ENCODE peak calls at places on chromosomes 5 and 9, in six cellular contexts. Z is brain microvascular endothelial cell, K is HCT116, N is GM12865, I is Calu3, O is right lobe of liver. W is an unnamed sample.

GRCh38 chr9:76181020-76181641 is 213.1 kb downstream of the RFK start:
- DNase-seq in N (peak), K (peak), O (no peak), I (peak), Z (peak), W (no peak)

GRCh38 chr5:162324356-162324755 is 256.8 kb downstream of the GABRG2 start:
- DNase-seq in Z (no peak), I (no peak), K (no peak), O (no peak), N (no peak), W (no peak)

GRCh38 chr9:5620494-5620893 is 8.4 kb upstream of the RIC1 start:
- DNase-seq in I (no peak), O (no peak), Z (no peak), K (no peak), N (no peak), W (no peak)

GRCh38 chr5:139803978-139804377 is 8.4 kb downstream of the PSD2 start:
- DNase-seq in Z (no peak), N (no peak), O (no peak), I (no peak), K (no peak), W (no peak)

GRCh38 chr5:141564216-141564692 is 54.5 kb downstream of the DIAPH1 start:
- DNase-seq in I (peak), Z (peak), O (peak), K (peak), N (peak), W (no peak)

GRCh38 chr9:78543353-78543752 is 246.4 kb downstream of the PSAT1 start:
- DNase-seq in I (no peak), N (no peak), O (no peak), K (no peak), Z (no peak), W (no peak)

GRCh38 chr5:172873513-172873912 is 39.5 kb downstream of the ERGIC1 start:
- DNase-seq in Z (no peak), N (no peak), K (no peak), I (no peak), O (no peak), W (no peak)

GRCh38 chr9:95605826-95606555 is 89.2 kb upstream of the PTCH1 start:
- DNase-seq in N (no peak), K (no peak), O (no peak), Z (no peak), I (no peak), W (no peak)

GRCh38 chr5:111734013-111734412 is 23.0 kb downstream of the NREP start:
- DNase-seq in O (no peak), I (no peak), Z (peak), K (no peak), N (no peak), W (no peak)

GRCh38 chr5:53169933-53170332 is 60.4 kb upstream of the MOCS2 start:
- DNase-seq in N (no peak), Z (no peak), K (no peak), O (no peak), I (no peak), W (no peak)

GRCh38 chr9:134839441-134840125 is 41.0 kb upstream of the FCN2 start:
- DNase-seq in I (no peak), N (no peak), O (no peak), Z (no peak), K (no peak), W (no peak)

GRCh38 chr5:73354406-73354805 is 94.2 kb downstream of the FOXD1 start:
- DNase-seq in Z (no peak), O (no peak), K (no peak), I (no peak), N (no peak), W (no peak)

GRCh38 chr9:114247491-114247890 is 75.4 kb upstream of the ORM1 start:
- DNase-seq in N (no peak), I (no peak), Z (no peak), O (no peak), K (no peak), W (no peak)

GRCh38 chr5:31894131-31894530 is 255.2 kb downstream of the PDZD2 start:
- DNase-seq in N (no peak), O (no peak), K (no peak), I (no peak), Z (no peak), W (no peak)

GRCh38 chr9:132539071-132539470 is 43.3 kb upstream of the BARHL1 start:
- DNase-seq in O (no peak), K (no peak), Z (no peak), N (no peak), I (peak), W (no peak)

GRCh38 chr5:175709276-175709781 is 51.5 kb downstream of the HRH2 start:
- DNase-seq in N (no peak), K (no peak), O (no peak), Z (no peak), I (no peak), W (no peak)

GRCh38 chr5:52776116-52776515 is 11.6 kb upstream of the ITGA1 start:
- DNase-seq in O (no peak), N (no peak), I (no peak), Z (no peak), K (no peak), W (no peak)

GRCh38 chr9:83563360-83563759 is 25.2 kb upstream of the FRMD3 start:
- DNase-seq in Z (no peak), K (no peak), I (no peak), N (no peak), O (no peak), W (no peak)

GRCh38 chr9:120490888-120491595 is 88.9 kb downstream of the CDK5RAP2 start:
- DNase-seq in Z (no peak), O (no peak), K (no peak), I (no peak), N (peak), W (no peak)

GRCh38 chr9:63817622-63818518 is 1467.1 kb downstream of the FOXD4L5 start:
- DNase-seq in I (peak), K (no peak), Z (peak), O (peak), N (peak), W (peak)

GRCh38 chr5:96342581-96342980 is 90.5 kb downstream of the PCSK1 start:
- DNase-seq in N (no peak), I (no peak), K (no peak), Z (no peak), O (no peak), W (no peak)

GRCh38 chr5:176648467-176649194 is 1.3 kb downstream of the TSPAN17 start:
- DNase-seq in Z (no peak), I (no peak), O (no peak), K (no peak), N (no peak), W (no peak)

GRCh38 chr9:77793909-77794308 is 145.8 kb upstream of the GNA14 start:
- DNase-seq in N (no peak), Z (no peak), I (no peak), O (no peak), K (peak), W (no peak)

GRCh38 chr9:5870691-5871090 is 20.0 kb upstream of the MLANA start:
- DNase-seq in I (no peak), K (no peak), N (no peak), Z (peak), O (no peak), W (no peak)

GRCh38 chr5:56327810-56328209 is 94.7 kb upstream of the ANKRD55 start:
- DNase-seq in I (no peak), K (no peak), O (no peak), N (peak), Z (no peak), W (no peak)

GRCh38 chr5:180830253-180831138 is 27.9 kb upstream of the MGAT1 start:
- DNase-seq in K (no peak), O (peak), Z (no peak), N (peak), I (no peak), W (no peak)

GRCh38 chr9:36772449-36773370 is 200.0 kb downstream of the MELK start:
- DNase-seq in K (no peak), I (no peak), O (no peak), Z (peak), N (peak), W (no peak)

GRCh38 chr9:8338742-8339425 is 539.3 kb upstream of the DMAC1 start:
- DNase-seq in N (no peak), O (no peak), Z (peak), I (no peak), K (no peak), W (no peak)

GRCh38 chr9:90870646-90871326 is 69.2 kb downstream of the SYK start:
- DNase-seq in K (peak), O (no peak), I (peak), Z (peak), N (peak), W (peak)

GRCh38 chr5:55593115-55593472 is 58.3 kb upstream of the PLPP1 start:
- DNase-seq in K (no peak), I (no peak), Z (no peak), O (no peak), N (no peak), W (no peak)

GRCh38 chr9:138059196-138059595 is 181.6 kb downstream of the CACNA1B start:
- DNase-seq in N (no peak), Z (no peak), O (no peak), I (no peak), K (no peak), W (no peak)

GRCh38 chr9:137321726-137322361 is 19.8 kb upstream of the NRARP start:
- DNase-seq in Z (no peak), K (no peak), N (no peak), I (no peak), O (no peak), W (no peak)

GRCh38 chr5:137669796-137670195 is 66.1 kb downstream of the KLHL3 start:
- DNase-seq in I (no peak), O (no peak), K (no peak), N (no peak), Z (no peak), W (no peak)
- TF ChIP-seq CTCF in I (no peak), O (no peak), K (no peak), N (no peak), Z (no peak), W (no peak)

DNA sequence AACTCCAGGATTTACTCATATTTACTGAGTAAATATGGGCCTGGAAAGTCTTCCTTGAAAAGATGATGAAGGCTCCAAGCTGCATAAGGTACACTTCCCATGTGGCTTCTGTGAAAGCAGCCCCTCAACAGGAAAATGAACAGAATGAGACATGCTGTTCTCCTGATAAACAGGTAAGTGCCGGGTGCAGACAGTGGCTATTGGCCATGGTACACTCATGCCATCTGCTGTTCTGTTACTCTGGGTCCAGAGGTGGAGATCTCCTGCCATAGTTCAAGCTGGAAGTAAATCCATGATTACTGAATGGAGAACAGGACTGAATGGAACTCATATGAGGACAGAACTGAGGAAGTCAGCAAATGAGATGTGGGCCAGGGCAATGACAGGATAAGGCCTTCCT is 103.6 kb downstream of the SLIT3 start:
- DNase-seq in I (peak), K (no peak), Z (no peak), O (no peak), N (no peak), W (no peak)
- TF ChIP-seq CTCF in I (no peak), K (no peak), Z (peak), O (no peak), N (no peak), W (peak)

DNA sequence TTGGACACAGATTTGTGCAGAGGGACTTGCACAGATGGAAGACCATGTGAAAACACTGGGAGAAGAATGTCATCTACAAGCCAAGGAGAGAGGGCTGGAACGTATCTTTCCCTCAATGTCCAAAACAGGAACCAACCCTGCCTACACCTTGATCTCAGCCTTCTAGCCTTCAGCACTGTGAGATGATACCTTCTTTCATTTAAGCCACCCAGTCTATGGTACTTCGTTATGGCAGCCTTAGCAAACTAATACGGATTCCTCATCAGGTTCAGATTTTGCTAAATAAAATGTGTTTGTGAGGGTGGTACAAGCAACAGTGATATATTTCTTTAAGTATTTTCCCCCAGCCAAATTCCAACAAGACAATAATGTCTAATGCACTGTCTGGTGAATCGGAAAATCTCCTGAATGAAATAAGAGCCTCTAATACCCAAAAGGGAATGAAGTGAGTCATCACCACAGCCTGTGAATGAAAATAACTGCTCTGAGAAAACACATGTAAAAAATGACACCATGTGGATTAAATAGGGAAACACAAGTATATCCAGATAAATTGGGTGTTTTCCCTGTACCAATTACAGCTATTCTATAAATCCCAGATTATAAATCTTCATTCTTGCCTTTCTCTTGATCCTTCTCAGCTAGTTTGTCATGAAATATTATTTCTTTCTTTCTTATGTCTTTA is 182.8 kb upstream of the TARS1 start:
- DNase-seq in I (no peak), O (no peak), K (peak), N (no peak), Z (peak), W (no peak)
- TF ChIP-seq CTCF in I (no peak), O (peak), K (no peak), N (no peak), Z (no peak), W (peak)

DNA sequence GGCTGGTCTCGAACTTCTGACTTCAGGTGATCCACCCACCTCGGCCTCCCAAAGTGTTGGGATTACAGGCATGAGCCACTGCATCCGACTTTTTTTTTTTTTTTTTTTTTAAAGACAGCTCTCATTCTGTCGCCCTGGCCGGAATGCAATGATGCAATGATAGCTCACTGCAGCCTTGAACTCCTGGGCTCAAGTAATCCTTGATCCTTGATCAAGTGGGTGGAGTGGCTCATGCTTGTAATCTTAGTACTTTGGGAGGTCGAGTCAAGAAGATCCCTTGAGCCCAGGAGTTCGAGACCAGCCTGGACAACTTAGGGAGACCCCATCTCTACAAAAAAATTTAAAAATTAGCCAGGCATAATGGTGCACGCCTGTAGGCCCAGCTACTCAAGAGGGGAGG is 8.1 kb downstream of the SEC24A start:
- DNase-seq in K (no peak), N (no peak), Z (no peak), I (no peak), O (no peak), W (no peak)
- TF ChIP-seq CTCF in K (no peak), N (no peak), Z (no peak), I (no peak), O (no peak), W (no peak)

DNA sequence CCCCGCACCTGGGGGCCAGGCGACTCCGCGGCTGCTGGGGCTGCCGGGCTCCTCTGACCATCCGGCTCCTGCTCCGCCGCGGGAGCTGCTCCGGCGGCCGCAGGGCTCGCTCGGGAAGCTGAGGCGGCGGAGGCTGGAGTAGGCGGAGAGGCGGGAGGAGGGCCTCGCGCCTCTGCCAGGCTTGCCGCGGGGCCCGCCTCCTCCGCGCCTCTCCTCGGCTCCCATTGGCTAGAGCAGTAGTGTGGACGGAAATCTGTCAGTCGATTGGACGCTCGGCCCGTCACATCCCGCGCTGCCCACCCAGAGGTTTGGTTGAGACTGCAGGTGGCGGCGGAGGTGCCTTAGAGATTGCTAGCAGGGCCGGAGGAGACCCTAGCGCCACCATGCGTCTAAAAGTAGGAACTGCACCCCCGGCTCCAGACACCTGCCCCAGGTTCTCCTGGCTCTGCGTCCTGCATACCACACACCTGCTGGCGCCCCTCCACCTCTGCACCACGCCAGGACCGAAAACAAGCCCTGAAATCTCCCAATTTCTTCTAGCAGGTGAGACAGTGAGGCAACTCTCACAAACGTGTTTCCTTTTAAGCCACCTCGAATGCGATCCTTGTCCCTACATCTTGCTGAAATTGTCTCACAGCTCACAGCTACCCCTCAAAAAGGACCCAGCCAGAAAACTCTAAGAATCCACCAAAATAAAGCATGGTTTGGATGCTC is at the start of gene SCAI:
- DNase-seq in K (peak), O (peak), I (peak), Z (peak), N (peak), W (peak)
- TF ChIP-seq CTCF in K (peak), O (peak), I (peak), Z (peak), N (peak), W (peak)

GRCh38 chr5:77355751-77356150 is 136.4 kb downstream of the WDR41 start:
- DNase-seq in O (peak), I (no peak), Z (no peak), K (no peak), N (no peak), W (no peak)

GRCh38 chr5:77354454-77354853 is 137.7 kb downstream of the WDR41 start:
- DNase-seq in O (peak), N (no peak), Z (no peak), I (no peak), K (no peak), W (no peak)

GRCh38 chr5:77355074-77355473 is 137.0 kb downstream of the WDR41 start:
- DNase-seq in N (no peak), Z (no peak), O (no peak), K (no peak), I (no peak), W (no peak)

GRCh38 chr5:77358566-77359205 is 133.4 kb downstream of the WDR41 start:
- DNase-seq in O (no peak), K (no peak), Z (no peak), N (no peak), I (no peak), W (no peak)

DNA sequence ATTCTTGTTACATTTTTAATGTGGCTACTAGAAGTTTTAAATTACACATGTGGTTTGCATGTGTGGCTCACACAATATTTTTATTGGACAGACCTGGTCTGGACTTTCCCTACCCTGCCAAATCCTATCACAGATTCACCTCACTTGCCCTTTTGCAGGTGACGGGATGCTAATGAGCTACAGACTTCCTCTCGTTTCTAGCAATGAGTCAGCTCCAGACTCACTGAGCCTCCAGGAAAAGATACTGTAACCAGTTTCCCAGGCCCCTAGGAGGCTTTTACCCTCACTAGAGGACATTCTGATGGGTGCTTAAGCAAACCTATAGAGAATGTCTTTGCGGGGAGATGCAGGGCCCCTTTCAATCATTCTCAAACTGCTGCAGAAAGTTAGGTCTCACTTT is 135.4 kb downstream of the WDR41 start:
- DNase-seq in K (no peak), I (peak), Z (peak), O (no peak), N (peak), W (no peak)
- TF ChIP-seq CTCF in K (no peak), I (no peak), Z (peak), O (no peak), N (no peak), W (no peak)